ENCODE peak calls at places on chromosome 11, in six cellular contexts. U is activated T-helper 9 cell treated with anti-CD3 and anti-CD28 coated beads, Interleukin-2, amount 50 U/mL, for 16 hours; P is T-helper 2 cell; N is right lobe of liver; K is lower lobe of right lung; I is stimulated activated CD4-positive, alpha-beta T cell treated with anti-CD3 and anti-CD28 coated beads, TNF-alpha, amount 100 ng/mL, for 48 hours. R is an unnamed sample.
A peak's percentile ranks its signal among the peaks of the same experiment; 100 is the strongest.

GRCh38 chr11:67499808-67500793 is 5.1 kb downstream of the PITPNM1 start:
- DNase-seq in P (no peak), U (no peak), I (no peak), N (peak; percentile 28), K (no peak), R (no peak)

GRCh38 chr11:33179431-33179830 is 18.2 kb upstream of the CSTF3 start:
- DNase-seq in K (no peak), I (no peak), N (no peak), U (no peak), P (peak; percentile 32), R (no peak)

GRCh38 chr11:77069969-77070582 is 3.3 kb downstream of the CAPN5 start:
- DNase-seq in N (no peak), U (no peak), P (no peak), K (no peak), I (no peak), R (no peak)

GRCh38 chr11:34585870-34586654 is 34.8 kb upstream of the EHF start:
- DNase-seq in I (no peak), P (peak; percentile 34), K (no peak), N (no peak), U (no peak), R (peak; percentile 76)

GRCh38 chr11:17161515-17161914 is 46.3 kb downstream of the PIK3C2A start:
- DNase-seq in K (no peak), U (no peak), P (no peak), N (no peak), I (no peak), R (no peak)

GRCh38 chr11:94017446-94017845 is 3.7 kb upstream of the HEPHL1 start:
- DNase-seq in U (no peak), K (no peak), I (no peak), P (no peak), N (no peak), R (no peak)

GRCh38 chr11:69638941-69639681 is 1.8 kb upstream of the CCND1 start:
- DNase-seq in P (peak; percentile 26), I (no peak), U (no peak), N (peak; percentile 95), K (peak; percentile 95), R (peak; percentile 91)

GRCh38 chr11:70816156-70816678 is 417.9 kb downstream of the CTTN start:
- DNase-seq in I (no peak), N (peak; percentile 39), P (no peak), U (no peak), K (no peak), R (no peak)

GRCh38 chr11:96543177-96543576 is 153.4 kb downstream of the JRKL start:
- DNase-seq in U (no peak), P (no peak), K (no peak), I (no peak), N (no peak), R (no peak)

GRCh38 chr11:15988693-15989231 is 367.6 kb downstream of the SOX6 start:
- DNase-seq in P (no peak), I (no peak), K (no peak), U (no peak), N (no peak), R (no peak)

GRCh38 chr11:70454197-70454767 is 56.0 kb downstream of the CTTN start:
- DNase-seq in P (no peak), I (no peak), U (no peak), K (no peak), N (no peak), R (no peak)

GRCh38 chr11:7637447-7638157 is 35.7 kb downstream of the CYB5R2 start:
- DNase-seq in U (no peak), P (no peak), I (no peak), N (no peak), K (no peak), R (no peak)

GRCh38 chr11:11163256-11163655 is 189.8 kb downstream of the CSNK2A3 start:
- DNase-seq in K (no peak), P (no peak), U (no peak), I (no peak), N (no peak), R (no peak)

GRCh38 chr11:111339758-111340388 is 39.2 kb downstream of the POU2AF1 start:
- DNase-seq in P (no peak), U (no peak), I (no peak), K (no peak), N (no peak), R (no peak)

GRCh38 chr11:46800177-46800576 is 45.9 kb downstream of the CKAP5 start:
- DNase-seq in K (no peak), I (no peak), P (no peak), U (no peak), N (no peak), R (no peak)

GRCh38 chr11:74319139-74319538 is 7.7 kb upstream of the P4HA3 start:
- DNase-seq in K (no peak), I (no peak), N (no peak), U (no peak), P (no peak), R (peak; percentile 65)

GRCh38 chr11:35671396-35672127 is 9.0 kb downstream of the TRIM44 start:
- DNase-seq in I (no peak), U (no peak), P (no peak), N (no peak), K (no peak), R (no peak)

GRCh38 chr11:65648997-65649491 is 11.1 kb downstream of the SIPA1 start:
- DNase-seq in U (no peak), K (no peak), P (no peak), N (peak; percentile 75), I (no peak), R (no peak)

GRCh38 chr11:92457250-92457649 is 232.6 kb downstream of the FAT3 start:
- DNase-seq in K (no peak), P (no peak), U (no peak), N (no peak), I (no peak), R (no peak)

GRCh38 chr11:112794321-112794720 is 166.9 kb upstream of the NCAM1 start:
- DNase-seq in K (no peak), N (no peak), U (no peak), I (no peak), P (no peak), R (no peak)

GRCh38 chr11:90250970-90251369 is 28.1 kb upstream of the CHORDC1 start:
- DNase-seq in P (peak; percentile 31), K (no peak), I (peak; percentile 13), N (no peak), U (no peak), R (no peak)

GRCh38 chr11:89495951-89496350 is 4.8 kb upstream of the NOX4 start:
- DNase-seq in U (no peak), I (no peak), K (no peak), N (no peak), P (no peak), R (no peak)

GRCh38 chr11:84865257-84865656 is 761.9 kb downstream of the DLG2 start:
- DNase-seq in I (no peak), U (no peak), K (no peak), P (no peak), N (no peak), R (no peak)

GRCh38 chr11:125603207-125603606 is 10.6 kb downstream of the STT3A start:
- DNase-seq in K (no peak), N (no peak), I (no peak), U (no peak), P (no peak), R (no peak)

GRCh38 chr11:34899633-34900016 is 16.6 kb downstream of the APIP start:
- DNase-seq in I (no peak), P (peak; percentile 37), U (no peak), N (no peak), K (no peak), R (no peak)

GRCh38 chr11:23574149-23574548 is 713.9 kb upstream of the CCDC179 start:
- DNase-seq in P (no peak), N (no peak), I (no peak), K (no peak), U (no peak), R (no peak)

GRCh38 chr11:35662649-35663407 is at the start of gene TRIM44:
- DNase-seq in I (peak; percentile 66), K (peak; percentile 91), U (peak; percentile 76), N (peak; percentile 88), P (peak; percentile 92), R (peak; percentile 56)

GRCh38 chr11:69330330-69330729 is 36.4 kb downstream of the MYEOV start:
- DNase-seq in I (no peak), N (no peak), U (no peak), K (no peak), P (no peak), R (no peak)

GRCh38 chr11:12046636-12047236 is 38.3 kb upstream of the DKK3 start:
- DNase-seq in U (no peak), I (no peak), P (no peak), K (no peak), N (no peak), R (no peak)

GRCh38 chr11:123822591-123822990 is 16.4 kb upstream of the OR6M1 start:
- DNase-seq in I (no peak), N (no peak), P (peak; percentile 35), U (no peak), K (no peak), R (no peak)

GRCh38 chr11:65625628-65626342 is 10.2 kb downstream of the PCNX3 start:
- DNase-seq in I (peak; percentile 39), U (no peak), K (peak; percentile 81), N (peak; percentile 76), P (peak; percentile 64), R (peak; percentile 38)

GRCh38 chr11:123083623-123084029 is 21.7 kb upstream of the HSPA8 start:
- DNase-seq in U (peak; percentile 50), I (peak; percentile 68), P (peak; percentile 85), K (no peak), N (peak; percentile 60), R (peak; percentile 63)

GRCh38 chr11:110296226-110297081 is at the start of gene RDX:
- DNase-seq in I (peak; percentile 57), P (peak; percentile 77), U (peak; percentile 54), N (peak; percentile 80), K (peak; percentile 88), R (peak; percentile 58)

GRCh38 chr11:12330491-12331231 is 46.7 kb upstream of the PARVA start:
- DNase-seq in P (no peak), N (no peak), K (no peak), I (no peak), U (no peak), R (no peak)

GRCh38 chr11:102802341-102802740 is 4.4 kb upstream of the MMP1 start:
- DNase-seq in I (no peak), N (no peak), U (no peak), P (no peak), K (no peak), R (no peak)

GRCh38 chr11:74546752-74547151 is 45.6 kb upstream of the POLD3 start:
- DNase-seq in K (no peak), N (no peak), U (no peak), P (no peak), I (no peak), R (no peak)

GRCh38 chr11:129536338-129536737 is 160.7 kb downstream of the BARX2 start:
- DNase-seq in N (no peak), K (no peak), U (no peak), P (no peak), I (no peak), R (no peak)

GRCh38 chr11:5178046-5178837 is 22.2 kb downstream of the OR51V1 start:
- DNase-seq in P (no peak), K (no peak), N (no peak), I (no peak), U (no peak), R (no peak)

GRCh38 chr11:134385774-134386565 is 26.1 kb downstream of the B3GAT1 start:
- DNase-seq in K (no peak), P (peak; percentile 39), U (no peak), N (no peak), I (no peak), R (no peak)

GRCh38 chr11:47908198-47908597 is 60.0 kb upstream of the NUP160 start:
- DNase-seq in N (no peak), P (peak; percentile 77), I (no peak), K (no peak), U (no peak), R (no peak)